ENCODE peak calls at places on chromosomes 12 and 14, in four cellular contexts. One of them, this sample, is unnamed.

GRCh38 chr12:1644523-1645438 is 15.8 kb downstream of the WNT5B start:
- DNase-seq in spleen: no peak
- DNase-seq in CD8-positive, alpha-beta memory T cell: no peak
- DNase-seq in CD4-positive, CD25-positive, alpha-beta regulatory T cell: no peak
- DNase-seq in this sample: no peak

GRCh38 chr12:12736759-12737676 is 19.9 kb downstream of the CDKN1B start:
- DNase-seq in CD4-positive, CD25-positive, alpha-beta regulatory T cell: peak
- DNase-seq in spleen: no peak
- DNase-seq in CD8-positive, alpha-beta memory T cell: peak
- DNase-seq in this sample: peak

GRCh38 chr14:105853089-105853906 is 326.9 kb downstream of the TMEM121 start:
- DNase-seq in CD8-positive, alpha-beta memory T cell: no peak
- DNase-seq in spleen: peak
- DNase-seq in CD4-positive, CD25-positive, alpha-beta regulatory T cell: no peak
- DNase-seq in this sample: no peak

GRCh38 chr14:88248606-88249005 is 74.5 kb downstream of the KCNK10 start:
- DNase-seq in spleen: no peak
- DNase-seq in CD4-positive, CD25-positive, alpha-beta regulatory T cell: no peak
- DNase-seq in CD8-positive, alpha-beta memory T cell: no peak
- DNase-seq in this sample: no peak

GRCh38 chr14:102586420-102587119 is 5.9 kb upstream of the RCOR1 start:
- DNase-seq in CD8-positive, alpha-beta memory T cell: no peak
- DNase-seq in spleen: no peak
- DNase-seq in CD4-positive, CD25-positive, alpha-beta regulatory T cell: no peak
- DNase-seq in this sample: no peak

GRCh38 chr12:62738105-62738504 is 196.8 kb downstream of the PPM1H start:
- DNase-seq in CD4-positive, CD25-positive, alpha-beta regulatory T cell: no peak
- DNase-seq in CD8-positive, alpha-beta memory T cell: no peak
- DNase-seq in spleen: no peak
- DNase-seq in this sample: no peak

GRCh38 chr14:100440207-100440631 is 117.1 kb downstream of the SLC25A47 start:
- DNase-seq in CD4-positive, CD25-positive, alpha-beta regulatory T cell: peak
- DNase-seq in CD8-positive, alpha-beta memory T cell: no peak
- DNase-seq in spleen: no peak
- DNase-seq in this sample: peak

GRCh38 chr14:64549805-64550538 is at the start of gene PPP1R36:
- DNase-seq in CD4-positive, CD25-positive, alpha-beta regulatory T cell: peak
- DNase-seq in CD8-positive, alpha-beta memory T cell: peak
- DNase-seq in spleen: peak
- DNase-seq in this sample: peak

GRCh38 chr14:58772061-58772604 is 134.4 kb downstream of the DACT1 start:
- DNase-seq in spleen: no peak
- DNase-seq in CD8-positive, alpha-beta memory T cell: no peak
- DNase-seq in CD4-positive, CD25-positive, alpha-beta regulatory T cell: no peak
- DNase-seq in this sample: no peak

GRCh38 chr12:13834241-13834640 is 147.2 kb downstream of the GRIN2B start:
- DNase-seq in spleen: no peak
- DNase-seq in CD4-positive, CD25-positive, alpha-beta regulatory T cell: no peak
- DNase-seq in CD8-positive, alpha-beta memory T cell: no peak
- DNase-seq in this sample: no peak

GRCh38 chr12:91718326-91718725 is 427.3 kb downstream of the BTG1 start:
- DNase-seq in spleen: no peak
- DNase-seq in CD4-positive, CD25-positive, alpha-beta regulatory T cell: no peak
- DNase-seq in CD8-positive, alpha-beta memory T cell: no peak
- DNase-seq in this sample: no peak

GRCh38 chr12:104566244-104566993 is 109.7 kb downstream of the CHST11 start:
- DNase-seq in CD8-positive, alpha-beta memory T cell: no peak
- DNase-seq in spleen: no peak
- DNase-seq in CD4-positive, CD25-positive, alpha-beta regulatory T cell: no peak
- DNase-seq in this sample: no peak

GRCh38 chr12:119842380-119842779 is 34.7 kb downstream of the CIT start:
- DNase-seq in CD4-positive, CD25-positive, alpha-beta regulatory T cell: no peak
- DNase-seq in CD8-positive, alpha-beta memory T cell: no peak
- DNase-seq in spleen: no peak
- DNase-seq in this sample: no peak

GRCh38 chr12:2580821-2581220 is 213.9 kb upstream of the FKBP4 start:
- DNase-seq in CD4-positive, CD25-positive, alpha-beta regulatory T cell: no peak
- DNase-seq in CD8-positive, alpha-beta memory T cell: no peak
- DNase-seq in spleen: no peak
- DNase-seq in this sample: no peak

GRCh38 chr14:49623387-49623786 is 2.8 kb downstream of the MGAT2 start:
- DNase-seq in spleen: no peak
- DNase-seq in CD4-positive, CD25-positive, alpha-beta regulatory T cell: no peak
- DNase-seq in CD8-positive, alpha-beta memory T cell: no peak
- DNase-seq in this sample: no peak

GRCh38 chr14:49623941-49624806 is 3.6 kb downstream of the MGAT2 start:
- DNase-seq in CD4-positive, CD25-positive, alpha-beta regulatory T cell: no peak
- DNase-seq in spleen: no peak
- DNase-seq in CD8-positive, alpha-beta memory T cell: peak
- DNase-seq in this sample: no peak

GRCh38 chr14:49621114-49621881 is 699 bp downstream of the MGAT2 start:
- DNase-seq in CD4-positive, CD25-positive, alpha-beta regulatory T cell: no peak
- DNase-seq in CD8-positive, alpha-beta memory T cell: no peak
- DNase-seq in spleen: peak
- DNase-seq in this sample: no peak

GRCh38 chr14:49620182-49621113 is at the start of the genes MGAT2 and RPL36AL:
- DNase-seq in CD8-positive, alpha-beta memory T cell: peak
- DNase-seq in spleen: peak
- DNase-seq in CD4-positive, CD25-positive, alpha-beta regulatory T cell: peak
- DNase-seq in this sample: peak

DNA sequence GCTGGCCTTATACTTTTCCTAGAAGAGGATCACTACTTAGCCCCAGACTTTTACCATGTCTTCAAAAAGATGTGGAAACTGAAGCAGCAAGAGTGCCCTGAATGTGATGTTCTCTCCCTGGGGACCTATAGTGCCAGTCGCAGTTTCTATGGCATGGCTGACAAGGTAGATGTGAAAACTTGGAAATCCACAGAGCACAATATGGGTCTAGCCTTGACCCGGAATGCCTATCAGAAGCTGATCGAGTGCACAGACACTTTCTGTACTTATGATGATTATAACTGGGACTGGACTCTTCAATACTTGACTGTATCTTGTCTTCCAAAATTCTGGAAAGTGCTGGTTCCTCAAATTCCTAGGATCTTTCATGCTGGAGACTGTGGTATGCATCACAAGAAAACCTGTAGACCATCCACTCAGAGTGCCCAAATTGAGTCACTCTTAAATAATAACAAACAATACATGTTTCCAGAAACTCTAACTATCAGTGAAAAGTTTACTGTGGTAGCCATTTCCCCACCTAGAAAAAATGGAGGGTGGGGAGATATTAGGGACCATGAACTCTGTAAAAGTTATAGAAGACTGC is 1.5 kb downstream of the MGAT2 start:
- DNase-seq in CD8-positive, alpha-beta memory T cell: no peak
- DNase-seq in spleen: no peak
- DNase-seq in CD4-positive, CD25-positive, alpha-beta regulatory T cell: no peak
- DNase-seq in this sample: no peak
- H3K27ac ChIP-seq in CD8-positive, alpha-beta memory T cell: peak
- H3K27ac ChIP-seq in spleen: peak
- H3K27ac ChIP-seq in CD4-positive, CD25-positive, alpha-beta regulatory T cell: peak
- H3K27ac ChIP-seq in this sample: peak

GRCh38 chr12:57092876-57093411 is 4.0 kb downstream of the NAB2 start:
- DNase-seq in CD4-positive, CD25-positive, alpha-beta regulatory T cell: no peak
- DNase-seq in spleen: no peak
- DNase-seq in CD8-positive, alpha-beta memory T cell: no peak
- DNase-seq in this sample: no peak

GRCh38 chr12:57092529-57092862 is 3.6 kb downstream of the NAB2 start:
- DNase-seq in spleen: no peak
- DNase-seq in CD4-positive, CD25-positive, alpha-beta regulatory T cell: no peak
- DNase-seq in CD8-positive, alpha-beta memory T cell: no peak
- DNase-seq in this sample: no peak

GRCh38 chr12:57091633-57092528 is 3.0 kb downstream of the NAB2 start:
- DNase-seq in CD8-positive, alpha-beta memory T cell: no peak
- DNase-seq in CD4-positive, CD25-positive, alpha-beta regulatory T cell: no peak
- DNase-seq in spleen: no peak
- DNase-seq in this sample: no peak

GRCh38 chr12:57094194-57095160 is 5.6 kb downstream of the NAB2 start:
- DNase-seq in CD8-positive, alpha-beta memory T cell: no peak
- DNase-seq in spleen: no peak
- DNase-seq in CD4-positive, CD25-positive, alpha-beta regulatory T cell: no peak
- DNase-seq in this sample: no peak

GRCh38 chr12:57093412-57094193 is 4.7 kb downstream of the NAB2 start:
- DNase-seq in CD4-positive, CD25-positive, alpha-beta regulatory T cell: peak
- DNase-seq in spleen: peak
- DNase-seq in CD8-positive, alpha-beta memory T cell: peak
- DNase-seq in this sample: peak
- H3K4me3 ChIP-seq in CD4-positive, CD25-positive, alpha-beta regulatory T cell: no peak
- H3K4me3 ChIP-seq in spleen: no peak
- H3K4me3 ChIP-seq in CD8-positive, alpha-beta memory T cell: peak
- H3K4me3 ChIP-seq in this sample: no peak

DNA sequence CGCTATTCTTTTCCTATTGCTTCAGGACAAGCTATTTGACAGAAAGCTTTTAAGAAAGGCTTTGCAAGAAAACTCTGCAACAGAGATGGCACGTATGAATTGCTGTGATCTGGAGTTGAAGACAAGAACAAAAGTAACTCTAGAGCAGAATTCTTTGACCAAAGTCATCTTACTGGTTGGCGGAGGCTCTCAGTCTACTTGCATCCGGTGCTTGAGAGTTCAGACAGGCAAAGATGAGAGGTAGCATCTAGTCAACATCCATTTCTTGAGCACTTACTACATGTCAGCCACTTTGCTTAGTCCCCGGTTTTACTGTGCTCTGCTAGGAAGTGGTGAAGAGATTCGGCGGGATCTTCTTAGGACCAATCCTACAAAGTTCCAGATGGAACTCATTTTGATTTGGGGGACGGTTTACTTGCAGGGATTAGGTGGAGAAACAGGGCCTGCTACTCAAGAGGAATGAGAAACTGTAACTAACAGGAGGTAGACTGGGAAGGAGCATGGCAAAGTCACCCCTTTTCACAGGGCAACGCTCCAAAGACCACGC is 409 bp upstream of the CCDC91 start:
- DNase-seq in CD4-positive, CD25-positive, alpha-beta regulatory T cell: no peak
- DNase-seq in spleen: no peak
- DNase-seq in CD8-positive, alpha-beta memory T cell: no peak
- DNase-seq in this sample: no peak
- H3K27ac ChIP-seq in CD4-positive, CD25-positive, alpha-beta regulatory T cell: peak
- H3K27ac ChIP-seq in spleen: peak
- H3K27ac ChIP-seq in CD8-positive, alpha-beta memory T cell: peak
- H3K27ac ChIP-seq in this sample: peak

GRCh38 chr12:31362115-31362758 is 36.3 kb upstream of the SINHCAF start:
- DNase-seq in CD4-positive, CD25-positive, alpha-beta regulatory T cell: no peak
- DNase-seq in spleen: peak
- DNase-seq in CD8-positive, alpha-beta memory T cell: no peak
- DNase-seq in this sample: no peak

GRCh38 chr12:31363826-31364225 is 37.9 kb upstream of the SINHCAF start:
- DNase-seq in CD8-positive, alpha-beta memory T cell: no peak
- DNase-seq in CD4-positive, CD25-positive, alpha-beta regulatory T cell: no peak
- DNase-seq in spleen: peak
- DNase-seq in this sample: no peak

GRCh38 chr12:31361730-31362114 is 35.8 kb upstream of the SINHCAF start:
- DNase-seq in spleen: no peak
- DNase-seq in CD8-positive, alpha-beta memory T cell: no peak
- DNase-seq in CD4-positive, CD25-positive, alpha-beta regulatory T cell: no peak
- DNase-seq in this sample: no peak

GRCh38 chr12:31363416-31363809 is 37.5 kb upstream of the SINHCAF start:
- DNase-seq in CD4-positive, CD25-positive, alpha-beta regulatory T cell: no peak
- DNase-seq in CD8-positive, alpha-beta memory T cell: no peak
- DNase-seq in spleen: peak
- DNase-seq in this sample: no peak

DNA sequence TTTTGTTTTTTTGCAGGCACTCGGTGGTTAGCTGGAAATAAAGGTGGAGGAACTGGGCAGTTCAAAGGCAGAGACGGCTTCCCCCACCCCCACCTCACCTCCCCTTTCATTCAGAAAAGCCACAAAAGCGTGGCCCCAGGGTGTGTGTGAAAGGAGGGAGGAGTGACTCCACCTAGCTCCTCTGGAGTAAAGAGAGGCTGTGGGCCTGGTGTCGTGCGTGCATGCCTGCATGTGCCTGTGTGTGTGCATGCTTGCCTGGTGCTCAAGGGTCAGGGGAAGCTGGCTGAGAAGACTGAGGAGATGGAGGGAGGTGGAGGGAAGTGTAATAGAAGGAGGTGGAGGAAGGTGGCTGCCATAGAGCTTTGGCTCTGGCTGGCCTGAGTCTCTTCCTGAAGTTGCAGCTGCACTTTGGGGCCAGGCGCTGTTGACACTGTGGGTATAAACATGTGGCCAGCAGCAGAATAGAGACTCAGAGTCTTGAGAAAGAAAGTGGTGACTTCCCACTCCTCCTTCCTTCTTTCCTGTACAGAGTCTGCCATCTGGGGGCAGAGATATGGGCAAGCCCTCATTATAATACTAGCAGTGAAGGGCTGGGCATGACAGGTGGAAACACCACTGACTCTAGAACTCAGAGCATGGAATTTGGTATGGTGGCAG is 36.9 kb upstream of the SINHCAF start:
- DNase-seq in CD8-positive, alpha-beta memory T cell: no peak
- DNase-seq in spleen: peak
- DNase-seq in CD4-positive, CD25-positive, alpha-beta regulatory T cell: no peak
- DNase-seq in this sample: peak
- H3K4me3 ChIP-seq in CD8-positive, alpha-beta memory T cell: no peak
- H3K4me3 ChIP-seq in spleen: no peak
- H3K4me3 ChIP-seq in CD4-positive, CD25-positive, alpha-beta regulatory T cell: no peak
- H3K4me3 ChIP-seq in this sample: peak

DNA sequence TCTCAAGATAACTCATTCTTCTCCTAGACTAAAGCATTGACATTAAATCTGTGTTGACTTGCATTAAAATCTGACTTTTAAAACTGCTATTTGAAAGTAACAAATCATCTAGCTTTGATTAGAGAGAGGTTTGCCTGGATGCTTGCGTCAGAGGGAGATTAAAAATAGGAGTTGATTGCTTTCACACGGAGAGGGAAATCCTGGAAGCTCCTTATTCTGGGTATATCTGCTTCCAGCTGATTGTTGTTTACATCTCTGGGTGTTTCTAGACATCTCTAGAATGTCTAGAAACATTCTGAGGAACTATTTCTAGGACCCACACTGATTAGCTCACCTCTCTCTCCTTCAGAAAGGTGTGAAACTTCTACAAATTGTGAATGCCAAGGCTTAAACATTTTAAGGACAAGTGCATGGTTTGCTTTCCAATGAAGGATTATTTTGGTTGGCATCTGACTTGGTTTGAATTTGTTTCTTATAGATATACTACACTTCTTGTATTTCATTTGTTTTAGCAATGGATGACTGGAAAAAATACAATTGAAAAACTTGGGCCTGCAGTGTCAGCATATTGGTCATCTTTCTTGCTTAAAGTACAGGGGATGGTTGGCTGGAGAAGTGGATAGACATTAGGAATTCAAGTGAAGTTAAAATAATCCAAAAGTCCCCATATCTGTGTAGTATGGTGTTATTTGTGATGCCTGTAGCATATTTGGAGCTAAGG is 2.1 kb downstream of the DIP2B start:
- DNase-seq in spleen: no peak
- DNase-seq in CD4-positive, CD25-positive, alpha-beta regulatory T cell: no peak
- DNase-seq in CD8-positive, alpha-beta memory T cell: no peak
- DNase-seq in this sample: no peak
- H3K27ac ChIP-seq in spleen: peak
- H3K27ac ChIP-seq in CD4-positive, CD25-positive, alpha-beta regulatory T cell: peak
- H3K27ac ChIP-seq in CD8-positive, alpha-beta memory T cell: no peak
- H3K27ac ChIP-seq in this sample: peak

GRCh38 chr12:114713466-114714215 is 29.7 kb upstream of the TBX3 start:
- DNase-seq in CD8-positive, alpha-beta memory T cell: no peak
- DNase-seq in CD4-positive, CD25-positive, alpha-beta regulatory T cell: no peak
- DNase-seq in spleen: no peak
- DNase-seq in this sample: no peak
- H3K4me3 ChIP-seq in CD8-positive, alpha-beta memory T cell: no peak
- H3K4me3 ChIP-seq in CD4-positive, CD25-positive, alpha-beta regulatory T cell: no peak
- H3K4me3 ChIP-seq in spleen: no peak
- H3K4me3 ChIP-seq in this sample: no peak

GRCh38 chr12:11545438-11546330 is 103.8 kb upstream of the ETV6 start:
- DNase-seq in spleen: no peak
- DNase-seq in CD8-positive, alpha-beta memory T cell: peak
- DNase-seq in CD4-positive, CD25-positive, alpha-beta regulatory T cell: peak
- DNase-seq in this sample: peak
- H3K27ac ChIP-seq in spleen: peak
- H3K27ac ChIP-seq in CD8-positive, alpha-beta memory T cell: peak
- H3K27ac ChIP-seq in CD4-positive, CD25-positive, alpha-beta regulatory T cell: peak
- H3K27ac ChIP-seq in this sample: peak

This sample was measured in naive thymus-derived CD4-positive, alpha-beta T cell.